ENCODE peak calls at places on chromosomes 11 and 22, in five cellular contexts. H, Q, V, E and M are unnamed samples.

GRCh38 chr11:18011633-18012313 is 1.1 kb downstream of the SERGEF start:
- DNase-seq in H (no peak), Q (no peak), V (no peak), E (no peak), M (no peak)

GRCh38 chr22:42939941-42940653 is 74.9 kb downstream of the PACSIN2 start:
- DNase-seq in H (peak), Q (no peak), V (no peak), E (no peak), M (no peak)

GRCh38 chr22:38298312-38299000 is 18.8 kb downstream of the CSNK1E start:
- DNase-seq in H (no peak), Q (no peak), V (peak), E (no peak), M (no peak)

GRCh38 chr11:65890324-65891179 is at the start of gene CCDC85B:
- DNase-seq in H (peak), Q (peak), V (peak), E (peak), M (peak)

GRCh38 chr11:76689313-76689712 is 18.8 kb upstream of the LRRC32 start:
- DNase-seq in H (no peak), Q (no peak), V (no peak), E (no peak), M (no peak)

GRCh38 chr11:96136623-96137313 is 206.2 kb downstream of the MAML2 start:
- DNase-seq in H (no peak), Q (no peak), V (no peak), E (no peak), M (no peak)

GRCh38 chr11:64358907-64359711 is at the start of gene RPS6KA4:
- DNase-seq in H (peak), Q (peak), V (no peak), E (no peak), M (no peak)

GRCh38 chr11:110468095-110468494 is 38.3 kb downstream of the FDX1 start:
- DNase-seq in H (no peak), Q (no peak), V (no peak), E (no peak), M (no peak)

GRCh38 chr22:19610518-19611253 is 86.5 kb upstream of the CLDN5 start:
- DNase-seq in H (no peak), Q (no peak), V (no peak), E (no peak), M (no peak)

GRCh38 chr11:8340299-8340698 is 76.6 kb upstream of the LMO1 start:
- DNase-seq in H (no peak), Q (no peak), V (no peak), E (no peak), M (no peak)

GRCh38 chr22:29320546-29320945 is 5.0 kb upstream of the RASL10A start:
- DNase-seq in H (no peak), Q (no peak), V (no peak), E (no peak), M (peak)

GRCh38 chr22:43066844-43067385 is 22.3 kb downstream of the TTLL1 start:
- DNase-seq in H (no peak), Q (no peak), V (no peak), E (no peak), M (no peak)

GRCh38 chr11:65501005-65501529 is 2.2 kb downstream of the MALAT1 start:
- DNase-seq in H (no peak), Q (no peak), V (no peak), E (no peak), M (no peak)

GRCh38 chr22:32998373-32998772 is 59.8 kb downstream of the SYN3 start:
- DNase-seq in H (no peak), Q (no peak), V (no peak), E (no peak), M (no peak)

GRCh38 chr11:65366340-65366773 is 11.8 kb downstream of the TIGD3 start:
- DNase-seq in H (peak), Q (no peak), V (peak), E (no peak), M (peak)

GRCh38 chr11:23723861-23724260 is 773.0 kb upstream of the LUZP2 start:
- DNase-seq in H (no peak), Q (no peak), V (no peak), E (no peak), M (no peak)

GRCh38 chr11:79235696-79236095 is 205.1 kb downstream of the TENM4 start:
- DNase-seq in H (no peak), Q (no peak), V (no peak), E (no peak), M (no peak)

GRCh38 chr11:22430286-22430685 is 92.1 kb downstream of the SLC17A6 start:
- DNase-seq in H (no peak), Q (no peak), V (no peak), E (no peak), M (no peak)

GRCh38 chr11:122253541-122254317 is 137.7 kb upstream of the BLID start:
- DNase-seq in H (no peak), Q (no peak), V (peak), E (no peak), M (no peak)

GRCh38 chr11:9231848-9232177 is 33.3 kb downstream of the DENND5A start:
- DNase-seq in H (no peak), Q (no peak), V (no peak), E (no peak), M (no peak)

GRCh38 chr11:45385844-45386243 is 99.7 kb upstream of the SYT13 start:
- DNase-seq in H (no peak), Q (no peak), V (no peak), E (no peak), M (no peak)

GRCh38 chr11:24295360-24295759 is 201.5 kb upstream of the LUZP2 start:
- DNase-seq in H (no peak), Q (no peak), V (no peak), E (no peak), M (no peak)

GRCh38 chr11:18236664-18237356 is at the start of gene SAA4:
- DNase-seq in H (no peak), Q (no peak), V (no peak), E (no peak), M (no peak)

GRCh38 chr22:40727607-40728325 is 48.5 kb downstream of the MCHR1 start:
- DNase-seq in H (no peak), Q (no peak), V (no peak), E (no peak), M (no peak)

GRCh38 chr11:107043242-107043991 is 25.1 kb upstream of the GUCY1A2 start:
- DNase-seq in H (no peak), Q (no peak), V (peak), E (no peak), M (no peak)

GRCh38 chr11:134950692-134951304 is 538.8 kb upstream of the B3GAT1 start:
- DNase-seq in H (no peak), Q (no peak), V (no peak), E (no peak), M (no peak)